ENCODE peak calls at places on chromosome X, in seven cellular contexts. One of them, this sample, is unnamed.

GRCh38 chrX:53047228-53047627 is 1.4 kb upstream of the GPR173 start:
- DNase-seq in body of pancreas: no peak
- DNase-seq in heart left ventricle: no peak
- DNase-seq in ovary: no peak
- DNase-seq in tibial nerve: no peak
- DNase-seq in IMR-90: peak; percentile 15
- DNase-seq in spleen: no peak
- DNase-seq in this sample: no peak

GRCh38 chrX:111352424-111352823 is 59.6 kb downstream of the DCX start:
- DNase-seq in body of pancreas: peak; percentile 61
- DNase-seq in heart left ventricle: peak; percentile 66
- DNase-seq in ovary: no peak
- DNase-seq in tibial nerve: no peak
- DNase-seq in IMR-90: no peak
- DNase-seq in spleen: no peak
- DNase-seq in this sample: peak; percentile 10

GRCh38 chrX:38820751-38821150 is 19.5 kb downstream of the MID1IP1 start:
- DNase-seq in body of pancreas: no peak
- DNase-seq in heart left ventricle: no peak
- DNase-seq in ovary: no peak
- DNase-seq in tibial nerve: no peak
- DNase-seq in IMR-90: no peak
- DNase-seq in spleen: no peak
- DNase-seq in this sample: no peak

GRCh38 chrX:84933956-84934556 is 69.6 kb upstream of the APOOL start:
- DNase-seq in body of pancreas: no peak
- DNase-seq in heart left ventricle: no peak
- DNase-seq in ovary: no peak
- DNase-seq in tibial nerve: no peak
- DNase-seq in IMR-90: no peak
- DNase-seq in spleen: no peak
- DNase-seq in this sample: no peak

GRCh38 chrX:154486052-154486395 is 391 bp downstream of the UBL4A start:
- DNase-seq in body of pancreas: peak; percentile 68
- DNase-seq in heart left ventricle: no peak
- DNase-seq in ovary: peak; percentile 64
- DNase-seq in tibial nerve: peak; percentile 24
- DNase-seq in IMR-90: no peak
- DNase-seq in spleen: peak; percentile 87
- DNase-seq in this sample: no peak

GRCh38 chrX:53190363-53190960 is 34.5 kb downstream of the KDM5C start:
- DNase-seq in body of pancreas: no peak
- DNase-seq in heart left ventricle: no peak
- DNase-seq in ovary: no peak
- DNase-seq in tibial nerve: no peak
- DNase-seq in IMR-90: no peak
- DNase-seq in spleen: no peak
- DNase-seq in this sample: no peak

GRCh38 chrX:53085661-53086229 is 3.6 kb downstream of the TSPYL2 start:
- DNase-seq in body of pancreas: no peak
- DNase-seq in heart left ventricle: no peak
- DNase-seq in ovary: no peak
- DNase-seq in tibial nerve: no peak
- DNase-seq in IMR-90: no peak
- DNase-seq in spleen: no peak
- DNase-seq in this sample: no peak

GRCh38 chrX:1093586-1094538 is 118.6 kb downstream of the CRLF2 start:
- DNase-seq in body of pancreas: no peak
- DNase-seq in heart left ventricle: no peak
- DNase-seq in ovary: no peak
- DNase-seq in tibial nerve: no peak
- DNase-seq in IMR-90: no peak
- DNase-seq in spleen: peak; percentile 27
- DNase-seq in this sample: no peak

GRCh38 chrX:41629539-41629938 is 59.2 kb upstream of the GPR34 start:
- DNase-seq in body of pancreas: no peak
- DNase-seq in heart left ventricle: no peak
- DNase-seq in ovary: no peak
- DNase-seq in tibial nerve: no peak
- DNase-seq in IMR-90: no peak
- DNase-seq in spleen: no peak
- DNase-seq in this sample: no peak

GRCh38 chrX:42783456-42783855 is 5.5 kb upstream of the PPP1R2C start:
- DNase-seq in body of pancreas: no peak
- DNase-seq in heart left ventricle: no peak
- DNase-seq in ovary: no peak
- DNase-seq in tibial nerve: no peak
- DNase-seq in IMR-90: no peak
- DNase-seq in spleen: no peak
- DNase-seq in this sample: no peak

GRCh38 chrX:42714981-42715688 is 62.8 kb downstream of the PPP1R2C start:
- DNase-seq in body of pancreas: peak; percentile 88
- DNase-seq in heart left ventricle: peak; percentile 35
- DNase-seq in ovary: peak; percentile 18
- DNase-seq in tibial nerve: no peak
- DNase-seq in IMR-90: no peak
- DNase-seq in spleen: no peak
- DNase-seq in this sample: no peak

GRCh38 chrX:23764585-23764984 is 18.4 kb upstream of the SAT1 start:
- DNase-seq in body of pancreas: no peak
- DNase-seq in heart left ventricle: no peak
- DNase-seq in ovary: no peak
- DNase-seq in tibial nerve: no peak
- DNase-seq in IMR-90: no peak
- DNase-seq in spleen: no peak
- DNase-seq in this sample: no peak

GRCh38 chrX:9324676-9325075 is 140.2 kb upstream of the TBL1X start:
- DNase-seq in body of pancreas: no peak
- DNase-seq in heart left ventricle: no peak
- DNase-seq in ovary: no peak
- DNase-seq in tibial nerve: no peak
- DNase-seq in IMR-90: no peak
- DNase-seq in spleen: no peak
- DNase-seq in this sample: no peak

GRCh38 chrX:103376979-103377324 is 614 bp downstream of the BEX3 start:
- DNase-seq in body of pancreas: peak; percentile 13
- DNase-seq in heart left ventricle: no peak
- DNase-seq in ovary: peak; percentile 37
- DNase-seq in tibial nerve: no peak
- DNase-seq in IMR-90: peak; percentile 27
- DNase-seq in spleen: no peak
- DNase-seq in this sample: no peak

GRCh38 chrX:153179131-153179530 is at the start of gene MAGEA1:
- DNase-seq in body of pancreas: no peak
- DNase-seq in heart left ventricle: no peak
- DNase-seq in ovary: no peak
- DNase-seq in tibial nerve: no peak
- DNase-seq in IMR-90: no peak
- DNase-seq in spleen: no peak
- DNase-seq in this sample: no peak

GRCh38 chrX:103066606-103067005 is 2.6 kb upstream of the BEX1 start:
- DNase-seq in body of pancreas: no peak
- DNase-seq in heart left ventricle: no peak
- DNase-seq in ovary: no peak
- DNase-seq in tibial nerve: no peak
- DNase-seq in IMR-90: no peak
- DNase-seq in spleen: no peak
- DNase-seq in this sample: no peak

GRCh38 chrX:129622757-129623301 is 31.9 kb downstream of the APLN start:
- DNase-seq in body of pancreas: no peak
- DNase-seq in heart left ventricle: no peak
- DNase-seq in ovary: no peak
- DNase-seq in tibial nerve: no peak
- DNase-seq in IMR-90: peak; percentile 57
- DNase-seq in spleen: no peak
- DNase-seq in this sample: no peak

GRCh38 chrX:149453030-149453429 is 52.1 kb downstream of the IDS start:
- DNase-seq in body of pancreas: no peak
- DNase-seq in heart left ventricle: no peak
- DNase-seq in ovary: no peak
- DNase-seq in tibial nerve: no peak
- DNase-seq in IMR-90: peak; percentile 17
- DNase-seq in spleen: no peak
- DNase-seq in this sample: no peak

GRCh38 chrX:111869639-111870034 is 6.3 kb upstream of the TRPC5OS start:
- DNase-seq in body of pancreas: peak; percentile 49
- DNase-seq in heart left ventricle: no peak
- DNase-seq in ovary: peak; percentile 18
- DNase-seq in tibial nerve: peak; percentile 4
- DNase-seq in IMR-90: peak; percentile 63
- DNase-seq in spleen: no peak
- DNase-seq in this sample: no peak

GRCh38 chrX:151929131-151929530 is 16.4 kb downstream of the MAGEA4 start:
- DNase-seq in body of pancreas: no peak
- DNase-seq in heart left ventricle: no peak
- DNase-seq in ovary: no peak
- DNase-seq in tibial nerve: no peak
- DNase-seq in IMR-90: no peak
- DNase-seq in spleen: no peak
- DNase-seq in this sample: no peak

GRCh38 chrX:30948626-30949025 is 59.6 kb upstream of the TAB3 start:
- DNase-seq in body of pancreas: no peak
- DNase-seq in heart left ventricle: no peak
- DNase-seq in ovary: no peak
- DNase-seq in tibial nerve: no peak
- DNase-seq in IMR-90: no peak
- DNase-seq in spleen: no peak
- DNase-seq in this sample: no peak

GRCh38 chrX:136781180-136781797 is 557 bp upstream of the ARHGEF6 start:
- DNase-seq in body of pancreas: no peak
- DNase-seq in heart left ventricle: no peak
- DNase-seq in ovary: no peak
- DNase-seq in tibial nerve: no peak
- DNase-seq in IMR-90: no peak
- DNase-seq in spleen: no peak
- DNase-seq in this sample: no peak

GRCh38 chrX:146481735-146482134 is 327.8 kb upstream of the CXorf51B start:
- DNase-seq in body of pancreas: no peak
- DNase-seq in heart left ventricle: no peak
- DNase-seq in ovary: no peak
- DNase-seq in tibial nerve: no peak
- DNase-seq in IMR-90: no peak
- DNase-seq in spleen: no peak
- DNase-seq in this sample: no peak

GRCh38 chrX:2928127-2928582 is 984 bp downstream of the ARSD start:
- DNase-seq in body of pancreas: peak; percentile 50
- DNase-seq in heart left ventricle: peak; percentile 64
- DNase-seq in ovary: no peak
- DNase-seq in tibial nerve: peak; percentile 10
- DNase-seq in IMR-90: peak; percentile 47
- DNase-seq in spleen: peak; percentile 89
- DNase-seq in this sample: peak; percentile 92

GRCh38 chrX:2931612-2932011 is 2.5 kb upstream of the ARSD start:
- DNase-seq in body of pancreas: no peak
- DNase-seq in heart left ventricle: no peak
- DNase-seq in ovary: no peak
- DNase-seq in tibial nerve: no peak
- DNase-seq in IMR-90: no peak
- DNase-seq in spleen: no peak
- DNase-seq in this sample: no peak

GRCh38 chrX:2931155-2931554 is 2.0 kb upstream of the ARSD start:
- DNase-seq in body of pancreas: no peak
- DNase-seq in heart left ventricle: no peak
- DNase-seq in ovary: no peak
- DNase-seq in tibial nerve: no peak
- DNase-seq in IMR-90: no peak
- DNase-seq in spleen: no peak
- DNase-seq in this sample: no peak

GRCh38 chrX:2926664-2927275 is 2.4 kb downstream of the ARSD start:
- DNase-seq in body of pancreas: no peak
- DNase-seq in heart left ventricle: no peak
- DNase-seq in ovary: no peak
- DNase-seq in tibial nerve: no peak
- DNase-seq in IMR-90: no peak
- DNase-seq in spleen: no peak
- DNase-seq in this sample: no peak

GRCh38 chrX:2928583-2929434 is at the start of gene ARSD:
- DNase-seq in body of pancreas: peak; percentile 98
- DNase-seq in heart left ventricle: peak; percentile 92
- DNase-seq in ovary: peak; percentile 89
- DNase-seq in tibial nerve: peak; percentile 77
- DNase-seq in IMR-90: peak; percentile 86
- DNase-seq in spleen: peak; percentile 95
- DNase-seq in this sample: peak; percentile 98
- TF ChIP-seq POLR2A in body of pancreas: peak; percentile 89
- TF ChIP-seq POLR2A in heart left ventricle: peak; percentile 71
- TF ChIP-seq POLR2A in ovary: peak; percentile 77
- TF ChIP-seq POLR2A in tibial nerve: peak; percentile 83
- TF ChIP-seq POLR2A in IMR-90: peak; percentile 86
- TF ChIP-seq POLR2A in spleen: peak; percentile 17
- TF ChIP-seq POLR2A in this sample: peak; percentile 33

GRCh38 chrX:17601816-17602215 is 135.5 kb upstream of the SCML1 start:
- DNase-seq in body of pancreas: no peak
- DNase-seq in heart left ventricle: no peak
- DNase-seq in ovary: no peak
- DNase-seq in tibial nerve: no peak
- DNase-seq in IMR-90: no peak
- DNase-seq in spleen: no peak
- DNase-seq in this sample: no peak
- H3K4me3 ChIP-seq in body of pancreas: no peak overlapping the region
- H3K4me3 ChIP-seq in heart left ventricle: no peak overlapping the region
- H3K4me3 ChIP-seq in ovary: no peak overlapping the region
- H3K4me3 ChIP-seq in tibial nerve: no peak overlapping the region
- H3K4me3 ChIP-seq in IMR-90: no peak overlapping the region
- H3K4me3 ChIP-seq in spleen: no peak overlapping the region
- H3K4me3 ChIP-seq in this sample: no peak overlapping the region

GRCh38 chrX:94576367-94577004 is 902.5 kb downstream of the FAM133A start:
- DNase-seq in body of pancreas: no peak
- DNase-seq in heart left ventricle: no peak
- DNase-seq in ovary: no peak
- DNase-seq in tibial nerve: no peak
- DNase-seq in IMR-90: no peak
- DNase-seq in spleen: no peak
- DNase-seq in this sample: no peak
- TF ChIP-seq CTCF in body of pancreas: no peak
- TF ChIP-seq CTCF in heart left ventricle: no peak
- TF ChIP-seq CTCF in ovary: no peak
- TF ChIP-seq CTCF in tibial nerve: no peak
- TF ChIP-seq CTCF in IMR-90: peak; percentile 7
- TF ChIP-seq CTCF in spleen: no peak
- TF ChIP-seq CTCF in this sample: no peak

DNA sequence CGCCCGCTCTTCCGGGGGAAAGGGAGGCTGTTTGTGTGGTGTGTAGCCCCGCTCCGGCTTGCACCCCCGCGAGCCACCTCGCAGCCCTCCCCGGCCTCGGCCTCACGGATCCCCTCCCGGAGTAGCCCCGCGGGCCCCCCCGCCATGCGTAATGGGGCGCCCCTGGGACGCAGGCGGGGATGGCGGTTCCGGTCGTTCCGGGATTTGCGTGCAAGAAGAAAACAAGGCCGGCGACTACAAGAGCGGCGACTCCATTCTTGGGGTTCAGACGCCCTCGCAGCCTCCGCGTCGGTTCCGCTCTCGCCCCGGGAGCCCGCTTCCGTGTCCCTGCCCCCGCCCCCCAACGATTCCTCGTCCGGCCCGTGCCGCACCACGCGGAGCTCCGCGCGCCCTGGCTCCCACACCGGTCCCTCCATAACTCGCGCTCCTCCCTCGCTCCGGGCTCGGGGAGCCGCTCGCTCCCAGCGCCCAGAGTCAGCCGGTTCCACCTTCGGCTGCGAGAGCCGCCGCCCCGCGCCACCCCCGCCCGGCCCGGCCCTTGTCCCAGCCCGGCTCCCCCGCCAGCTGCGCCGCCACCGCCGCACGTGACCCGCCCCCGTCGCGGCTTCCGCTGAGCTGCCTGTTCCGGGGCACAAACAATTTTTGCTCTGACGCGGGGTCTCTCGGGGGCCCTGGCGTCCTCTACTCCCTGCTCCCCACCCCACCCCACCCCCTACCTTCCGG is 78.7 kb upstream of the BCOR start:
- DNase-seq in body of pancreas: peak; percentile 67
- DNase-seq in heart left ventricle: peak; percentile 82
- DNase-seq in ovary: peak; percentile 70
- DNase-seq in tibial nerve: no peak
- DNase-seq in IMR-90: no peak
- DNase-seq in spleen: peak; percentile 95
- DNase-seq in this sample: peak; percentile 93
- TF ChIP-seq POLR2A in body of pancreas: peak; percentile 73
- TF ChIP-seq POLR2A in heart left ventricle: peak; percentile 22
- TF ChIP-seq POLR2A in ovary: peak; percentile 18
- TF ChIP-seq POLR2A in tibial nerve: no peak
- TF ChIP-seq POLR2A in IMR-90: no peak
- TF ChIP-seq POLR2A in spleen: no peak
- TF ChIP-seq POLR2A in this sample: no peak